ENCODE peak calls at places on chromosomes 5 and 9, in six cellular contexts. G, D, W, V, I and T are unnamed samples.

GRCh38 chr5:31987985-31988710 is 186.0 kb downstream of the GOLPH3 start:
- DNase-seq in G (no peak), D (no peak), W (no peak), V (no peak), I (no peak), T (no peak)

GRCh38 chr9:116870566-116870965 is 183.5 kb downstream of the TRIM32 start:
- DNase-seq in G (no peak), D (peak), W (peak), V (no peak), I (no peak), T (no peak)

GRCh38 chr5:138753794-138754698 is 821 bp downstream of the CTNNA1 start:
- DNase-seq in G (peak), D (peak), W (no peak), V (no peak), I (no peak), T (no peak)

GRCh38 chr5:106530150-106530549 is 1140.6 kb downstream of the EFNA5 start:
- DNase-seq in G (no peak), D (no peak), W (no peak), V (no peak), I (no peak), T (no peak)

GRCh38 chr5:100840364-100840763 is 62.7 kb downstream of the ST8SIA4 start:
- DNase-seq in G (no peak), D (no peak), W (no peak), V (no peak), I (peak), T (no peak)

GRCh38 chr5:33400675-33401074 is 40.1 kb upstream of the TARS1 start:
- DNase-seq in G (no peak), D (no peak), W (no peak), V (no peak), I (no peak), T (no peak)

GRCh38 chr5:41856644-41857491 is 13.4 kb downstream of the OXCT1 start:
- DNase-seq in G (peak), D (peak), W (no peak), V (no peak), I (no peak), T (no peak)

GRCh38 chr9:108053555-108054061 is 564.0 kb upstream of the KLF4 start:
- DNase-seq in G (no peak), D (no peak), W (no peak), V (no peak), I (no peak), T (no peak)

GRCh38 chr9:15642369-15642962 is 89.6 kb downstream of the CCDC171 start:
- DNase-seq in G (peak), D (peak), W (no peak), V (no peak), I (no peak), T (no peak)

GRCh38 chr9:91689006-91689405 is 261.0 kb downstream of the ROR2 start:
- DNase-seq in G (no peak), D (no peak), W (no peak), V (no peak), I (no peak), T (no peak)

GRCh38 chr5:124481419-124481818 is 265.0 kb downstream of the ZNF608 start:
- DNase-seq in G (no peak), D (no peak), W (no peak), V (no peak), I (no peak), T (no peak)

GRCh38 chr9:97398999-97399758 is 12.7 kb upstream of the TDRD7 start:
- DNase-seq in G (peak), D (peak), W (peak), V (peak), I (no peak), T (peak)

GRCh38 chr5:118548761-118549160 is 439.6 kb downstream of the DTWD2 start:
- DNase-seq in G (no peak), D (peak), W (no peak), V (no peak), I (no peak), T (no peak)

GRCh38 chr5:1727571-1727970 is 72.1 kb downstream of the MRPL36 start:
- DNase-seq in G (no peak), D (no peak), W (no peak), V (no peak), I (no peak), T (peak)

GRCh38 chr5:78530342-78531096 is 118.1 kb downstream of the LHFPL2 start:
- DNase-seq in G (peak), D (no peak), W (no peak), V (no peak), I (no peak), T (no peak)

GRCh38 chr5:73201547-73202513 is 28.8 kb downstream of the TMEM174 start:
- DNase-seq in G (peak), D (peak), W (peak), V (peak), I (no peak), T (peak)

GRCh38 chr9:113361304-113362018 is 12.1 kb downstream of the BSPRY start:
- DNase-seq in G (no peak), D (no peak), W (no peak), V (no peak), I (no peak), T (no peak)

GRCh38 chr5:160185954-160186353 is 43.4 kb upstream of the FABP6 start:
- DNase-seq in G (no peak), D (no peak), W (no peak), V (no peak), I (no peak), T (no peak)

GRCh38 chr5:162068412-162068811 is 839 bp downstream of the GABRG2 start:
- DNase-seq in G (no peak), D (peak), W (peak), V (no peak), I (no peak), T (peak)

GRCh38 chr9:113222482-113222841 is 1.1 kb downstream of the SLC31A1 start:
- DNase-seq in G (no peak), D (peak), W (no peak), V (no peak), I (no peak), T (no peak)

GRCh38 chr5:101866473-101866872 is 429.6 kb downstream of the SLCO4C1 start:
- DNase-seq in G (no peak), D (no peak), W (no peak), V (no peak), I (no peak), T (no peak)

GRCh38 chr9:107750741-107751521 is 261.4 kb upstream of the KLF4 start:
- DNase-seq in G (no peak), D (peak), W (no peak), V (no peak), I (no peak), T (no peak)

GRCh38 chr5:8446179-8446578 is 577.2 kb downstream of the MTRR start:
- DNase-seq in G (no peak), D (no peak), W (no peak), V (no peak), I (no peak), T (no peak)

GRCh38 chr5:133819977-133820471 is 148.4 kb downstream of the C5orf15 start:
- DNase-seq in G (no peak), D (no peak), W (no peak), V (no peak), I (no peak), T (no peak)

GRCh38 chr9:93681316-93682154 is 105.2 kb downstream of the PHF2 start:
- DNase-seq in G (no peak), D (peak), W (no peak), V (peak), I (no peak), T (no peak)

GRCh38 chr9:109231593-109231992 is 64.5 kb upstream of the FRRS1L start:
- DNase-seq in G (no peak), D (no peak), W (no peak), V (no peak), I (no peak), T (no peak)

GRCh38 chr9:111037744-111038335 is 430 bp downstream of the LPAR1 start:
- DNase-seq in G (no peak), D (peak), W (no peak), V (peak), I (no peak), T (peak)

GRCh38 chr5:139419226-139419625 is 15.3 kb upstream of the SPATA24 start:
- DNase-seq in G (no peak), D (no peak), W (no peak), V (no peak), I (no peak), T (no peak)

GRCh38 chr5:180026320-180026719 is 45.2 kb downstream of the RNF130 start:
- DNase-seq in G (peak), D (peak), W (no peak), V (no peak), I (no peak), T (no peak)

DNA sequence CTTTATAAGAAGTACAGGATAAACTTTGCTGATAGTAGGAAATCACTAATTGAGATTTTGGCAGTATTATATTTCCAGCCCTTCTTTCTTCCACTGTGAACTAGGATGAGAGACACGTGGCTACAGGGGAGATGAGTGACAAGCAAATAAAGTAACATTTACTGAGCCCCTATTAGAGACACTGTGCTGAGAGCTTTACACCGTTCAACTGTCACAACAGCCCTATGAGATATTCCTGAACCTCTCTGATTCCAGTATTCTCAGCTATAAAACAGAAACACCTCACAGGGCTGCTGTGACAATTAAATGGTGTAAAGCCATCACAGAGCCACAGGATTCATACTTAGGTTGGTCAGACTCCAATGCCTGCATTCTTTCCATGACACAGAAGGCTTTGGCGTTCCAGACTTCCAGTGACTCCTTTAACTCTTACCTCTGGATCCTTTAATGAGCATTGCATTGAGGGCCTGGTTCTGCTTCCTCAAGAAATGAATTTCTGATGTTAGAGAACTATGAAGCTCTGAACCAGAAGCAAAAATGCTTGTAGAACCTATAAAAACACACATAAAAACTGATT is 169.0 kb downstream of the CDK5RAP2 start:
- DNase-seq in G (no peak), D (no peak), W (no peak), V (no peak), I (no peak), T (no peak)
- TF ChIP-seq POLR2A in G (no peak), D (no peak), W (no peak), V (no peak), I (no peak), T (no peak)

DNA sequence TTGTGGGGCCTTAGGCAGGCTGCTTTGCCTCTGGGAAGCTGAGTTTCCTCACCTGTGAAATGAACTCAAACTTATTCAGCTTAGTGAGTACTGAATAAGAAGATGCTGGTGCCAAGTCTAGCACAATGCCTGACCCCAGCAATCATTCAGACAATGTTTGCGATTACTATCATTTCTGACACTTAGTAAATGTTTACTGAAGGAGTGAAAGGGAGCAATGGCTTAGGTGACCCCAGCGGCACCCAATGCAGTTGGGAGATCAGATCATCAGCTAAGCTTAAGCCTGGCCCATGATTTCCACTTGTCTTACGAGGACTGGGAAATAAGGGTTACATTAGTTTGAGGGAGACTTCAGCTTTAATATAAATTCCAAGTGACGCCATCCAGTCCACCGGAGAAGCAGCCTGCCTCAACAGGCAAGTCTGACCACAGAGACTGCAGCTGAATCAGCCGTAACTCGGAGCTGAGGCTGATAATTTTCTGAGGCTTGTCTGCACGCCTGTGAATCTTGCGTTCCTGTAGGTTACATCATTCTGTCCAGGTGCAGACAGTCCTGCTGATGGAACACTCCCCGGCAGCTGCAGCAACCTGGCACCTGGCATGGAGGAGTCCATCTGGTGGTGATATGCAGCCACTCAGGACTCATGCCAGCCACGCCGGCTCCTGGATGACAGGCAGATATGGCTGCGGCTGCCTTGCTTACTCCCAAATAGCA is 34.8 kb upstream of the FGF1 start:
- DNase-seq in G (no peak), D (peak), W (no peak), V (no peak), I (no peak), T (no peak)
- TF ChIP-seq POLR2AphosphoS5 in G (no peak), D (no peak), W (no peak), V (no peak), I (no peak), T (no peak)

GRCh38 chr5:149608936-149609502 is 27.7 kb downstream of the ARHGEF37 start:
- DNase-seq in G (no peak), D (no peak), W (no peak), V (no peak), I (no peak), T (no peak)

GRCh38 chr5:149603210-149603609 is 21.9 kb downstream of the ARHGEF37 start:
- DNase-seq in G (no peak), D (no peak), W (no peak), V (no peak), I (no peak), T (no peak)

GRCh38 chr5:149604321-149604720 is 23.0 kb downstream of the ARHGEF37 start:
- DNase-seq in G (no peak), D (no peak), W (no peak), V (no peak), I (no peak), T (no peak)

GRCh38 chr5:149605354-149605997 is 24.2 kb downstream of the ARHGEF37 start:
- DNase-seq in G (no peak), D (no peak), W (no peak), V (no peak), I (no peak), T (no peak)

GRCh38 chr5:149605998-149606721 is 24.9 kb downstream of the ARHGEF37 start:
- DNase-seq in G (peak), D (no peak), W (no peak), V (peak), I (peak), T (peak)
- TF ChIP-seq TAF1 in G (no peak), D (no peak), W (no peak), V (no peak), I (no peak), T (no peak)

GRCh38 chr9:131627846-131628820 is 82.8 kb downstream of the PRRT1B start:
- DNase-seq in G (no peak), D (no peak), W (no peak), V (no peak), I (no peak), T (no peak)
- TF ChIP-seq POLR2A in G (no peak), D (no peak), W (no peak), V (no peak), I (peak), T (no peak)

GRCh38 chr5:154215931-154216330 is 25.4 kb downstream of the GALNT10 start:
- DNase-seq in G (no peak), D (no peak), W (no peak), V (no peak), I (no peak), T (no peak)

GRCh38 chr5:154223320-154223719 is 32.8 kb downstream of the GALNT10 start:
- DNase-seq in G (no peak), D (no peak), W (no peak), V (no peak), I (no peak), T (no peak)

GRCh38 chr5:154221371-154221896 is 30.9 kb downstream of the GALNT10 start:
- DNase-seq in G (no peak), D (no peak), W (no peak), V (no peak), I (no peak), T (no peak)

GRCh38 chr5:154222414-154222813 is 31.9 kb downstream of the GALNT10 start:
- DNase-seq in G (no peak), D (no peak), W (no peak), V (no peak), I (no peak), T (no peak)

GRCh38 chr5:154220625-154221024 is 30.1 kb downstream of the GALNT10 start:
- DNase-seq in G (no peak), D (no peak), W (no peak), V (no peak), I (no peak), T (no peak)
- TF ChIP-seq POLR2AphosphoS5 in G (no peak), D (no peak), W (no peak), V (no peak), I (no peak), T (no peak)

GRCh38 chr5:169873642-169874041 is 106.7 kb downstream of the INSYN2B start:
- DNase-seq in G (no peak), D (no peak), W (no peak), V (no peak), I (no peak), T (no peak)
- TF ChIP-seq TAF1 in G (no peak), D (no peak), W (no peak), V (no peak), I (no peak), T (no peak)

GRCh38 chr9:76310991-76311390 is 83.2 kb downstream of the RFK start:
- DNase-seq in G (no peak), D (no peak), W (no peak), V (no peak), I (no peak), T (no peak)

GRCh38 chr9:76314321-76314720 is 79.9 kb downstream of the RFK start:
- DNase-seq in G (no peak), D (no peak), W (no peak), V (no peak), I (no peak), T (no peak)

GRCh38 chr9:76311576-76311975 is 82.7 kb downstream of the RFK start:
- DNase-seq in G (no peak), D (no peak), W (no peak), V (no peak), I (no peak), T (no peak)

GRCh38 chr9:76316069-76316468 is 78.2 kb downstream of the RFK start:
- DNase-seq in G (no peak), D (no peak), W (peak), V (no peak), I (no peak), T (no peak)

DNA sequence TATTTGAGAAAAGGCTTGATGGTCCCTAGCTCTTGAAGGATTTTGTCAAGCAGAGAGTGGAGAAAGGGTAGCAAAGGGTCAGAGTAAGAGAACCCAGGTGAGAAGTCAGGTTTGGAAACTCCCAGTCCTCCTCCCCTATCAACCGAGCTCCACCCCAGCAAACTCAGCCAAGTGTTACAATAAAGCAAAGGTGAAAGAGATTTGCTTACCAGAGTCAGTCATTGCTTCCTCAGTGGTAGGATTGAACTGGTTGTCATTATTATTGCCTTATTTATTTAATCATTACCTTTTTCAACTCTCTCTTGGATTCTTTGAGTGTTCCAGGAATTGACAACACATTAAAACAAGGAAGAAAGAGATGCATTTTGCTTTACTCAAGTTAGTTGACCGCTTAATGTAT is 80.5 kb downstream of the RFK start:
- DNase-seq in G (no peak), D (no peak), W (no peak), V (no peak), I (no peak), T (no peak)
- TF ChIP-seq POLR2A in G (no peak), D (no peak), W (no peak), V (no peak), I (no peak), T (no peak)

GRCh38 chr5:75037106-75037505 is 15.3 kb downstream of the GCNT4 start:
- DNase-seq in G (peak), D (peak), W (no peak), V (no peak), I (no peak), T (no peak)
- TF ChIP-seq POLR2AphosphoS5 in G (no peak), D (no peak), W (no peak), V (no peak), I (no peak), T (no peak)

DNA sequence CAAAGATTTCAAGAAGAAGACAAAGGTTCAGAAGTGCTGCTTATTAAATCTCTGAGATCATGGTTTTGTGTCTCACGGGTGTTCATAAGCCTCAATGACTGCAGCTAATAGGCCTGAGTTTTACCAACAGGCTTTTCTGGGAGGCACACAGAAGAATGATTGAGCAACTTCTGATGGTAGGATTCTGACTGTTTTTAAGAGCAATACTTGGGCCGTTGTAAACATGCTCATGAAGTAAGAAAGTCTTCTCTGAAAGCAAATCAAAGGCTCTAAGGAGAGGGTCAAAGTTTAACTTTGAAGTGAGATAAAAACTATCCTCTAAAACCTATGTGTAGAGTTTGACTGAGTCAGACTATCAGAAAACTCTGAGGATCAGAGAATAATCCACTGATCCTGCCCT is 390.9 kb upstream of the DAB2 start:
- DNase-seq in G (no peak), D (no peak), W (no peak), V (no peak), I (no peak), T (no peak)
- TF ChIP-seq TAF1 in G (no peak), D (no peak), W (no peak), V (no peak), I (no peak), T (no peak)